ENCODE peak calls at places on chromosomes 3 and 15, in five cellular contexts. One of them, this sample, is unnamed.

GRCh38 chr3:147371771-147372340 is 34.5 kb downstream of the ZIC4 start:
- DNase-seq in dorsolateral prefrontal cortex: no peak
- DNase-seq in fibroblast of pulmonary artery: no peak
- DNase-seq in stimulated activated CD8-positive, alpha-beta memory T cell treated with anti-CD3 and anti-CD28 coated beads, Interleukin-7, amount 100 ng/mL, for 24 hours: no peak
- DNase-seq in activated CD4-positive, alpha-beta T cell treated with anti-CD3 and anti-CD28 coated beads for 36 hours: no peak
- DNase-seq in this sample: no peak

GRCh38 chr3:183114374-183114773 is 15.1 kb upstream of the MCCC1 start:
- DNase-seq in dorsolateral prefrontal cortex: no peak
- DNase-seq in fibroblast of pulmonary artery: no peak
- DNase-seq in stimulated activated CD8-positive, alpha-beta memory T cell treated with anti-CD3 and anti-CD28 coated beads, Interleukin-7, amount 100 ng/mL, for 24 hours: no peak
- DNase-seq in activated CD4-positive, alpha-beta T cell treated with anti-CD3 and anti-CD28 coated beads for 36 hours: no peak
- DNase-seq in this sample: no peak

GRCh38 chr3:180294282-180295027 is 257.7 kb upstream of the PEX5L start:
- DNase-seq in dorsolateral prefrontal cortex: no peak
- DNase-seq in fibroblast of pulmonary artery: no peak
- DNase-seq in stimulated activated CD8-positive, alpha-beta memory T cell treated with anti-CD3 and anti-CD28 coated beads, Interleukin-7, amount 100 ng/mL, for 24 hours: no peak
- DNase-seq in activated CD4-positive, alpha-beta T cell treated with anti-CD3 and anti-CD28 coated beads for 36 hours: no peak
- DNase-seq in this sample: no peak

GRCh38 chr3:13823692-13824091 is 56.2 kb downstream of the WNT7A start:
- DNase-seq in dorsolateral prefrontal cortex: no peak
- DNase-seq in fibroblast of pulmonary artery: no peak
- DNase-seq in stimulated activated CD8-positive, alpha-beta memory T cell treated with anti-CD3 and anti-CD28 coated beads, Interleukin-7, amount 100 ng/mL, for 24 hours: no peak
- DNase-seq in activated CD4-positive, alpha-beta T cell treated with anti-CD3 and anti-CD28 coated beads for 36 hours: no peak
- DNase-seq in this sample: no peak

GRCh38 chr3:141362736-141363135 is 5.6 kb upstream of the ZBTB38 start:
- DNase-seq in dorsolateral prefrontal cortex: no peak
- DNase-seq in fibroblast of pulmonary artery: no peak
- DNase-seq in stimulated activated CD8-positive, alpha-beta memory T cell treated with anti-CD3 and anti-CD28 coated beads, Interleukin-7, amount 100 ng/mL, for 24 hours: no peak
- DNase-seq in activated CD4-positive, alpha-beta T cell treated with anti-CD3 and anti-CD28 coated beads for 36 hours: no peak
- DNase-seq in this sample: no peak

GRCh38 chr3:122014741-122015140 is 7.3 kb downstream of the ILDR1 start:
- DNase-seq in dorsolateral prefrontal cortex: no peak
- DNase-seq in fibroblast of pulmonary artery: no peak
- DNase-seq in stimulated activated CD8-positive, alpha-beta memory T cell treated with anti-CD3 and anti-CD28 coated beads, Interleukin-7, amount 100 ng/mL, for 24 hours: no peak
- DNase-seq in activated CD4-positive, alpha-beta T cell treated with anti-CD3 and anti-CD28 coated beads for 36 hours: peak
- DNase-seq in this sample: no peak

GRCh38 chr3:177300842-177301241 is 103.6 kb upstream of the TBL1XR1 start:
- DNase-seq in dorsolateral prefrontal cortex: no peak
- DNase-seq in fibroblast of pulmonary artery: no peak
- DNase-seq in stimulated activated CD8-positive, alpha-beta memory T cell treated with anti-CD3 and anti-CD28 coated beads, Interleukin-7, amount 100 ng/mL, for 24 hours: no peak
- DNase-seq in activated CD4-positive, alpha-beta T cell treated with anti-CD3 and anti-CD28 coated beads for 36 hours: no peak
- DNase-seq in this sample: no peak

GRCh38 chr3:8622873-8623725 is 21.5 kb downstream of the SSUH2 start:
- DNase-seq in dorsolateral prefrontal cortex: peak
- DNase-seq in fibroblast of pulmonary artery: peak
- DNase-seq in stimulated activated CD8-positive, alpha-beta memory T cell treated with anti-CD3 and anti-CD28 coated beads, Interleukin-7, amount 100 ng/mL, for 24 hours: no peak
- DNase-seq in activated CD4-positive, alpha-beta T cell treated with anti-CD3 and anti-CD28 coated beads for 36 hours: peak
- DNase-seq in this sample: peak

GRCh38 chr3:182133752-182134151 is 422.0 kb downstream of the SOX2 start:
- DNase-seq in dorsolateral prefrontal cortex: no peak
- DNase-seq in fibroblast of pulmonary artery: no peak
- DNase-seq in stimulated activated CD8-positive, alpha-beta memory T cell treated with anti-CD3 and anti-CD28 coated beads, Interleukin-7, amount 100 ng/mL, for 24 hours: no peak
- DNase-seq in activated CD4-positive, alpha-beta T cell treated with anti-CD3 and anti-CD28 coated beads for 36 hours: no peak
- DNase-seq in this sample: no peak

GRCh38 chr3:66179813-66180212 is 41.0 kb upstream of the SLC25A26 start:
- DNase-seq in dorsolateral prefrontal cortex: no peak
- DNase-seq in fibroblast of pulmonary artery: peak
- DNase-seq in stimulated activated CD8-positive, alpha-beta memory T cell treated with anti-CD3 and anti-CD28 coated beads, Interleukin-7, amount 100 ng/mL, for 24 hours: no peak
- DNase-seq in activated CD4-positive, alpha-beta T cell treated with anti-CD3 and anti-CD28 coated beads for 36 hours: no peak
- DNase-seq in this sample: no peak

GRCh38 chr3:49399467-49399866 is 12.3 kb downstream of the RHOA start:
- DNase-seq in dorsolateral prefrontal cortex: no peak
- DNase-seq in fibroblast of pulmonary artery: no peak
- DNase-seq in stimulated activated CD8-positive, alpha-beta memory T cell treated with anti-CD3 and anti-CD28 coated beads, Interleukin-7, amount 100 ng/mL, for 24 hours: no peak
- DNase-seq in activated CD4-positive, alpha-beta T cell treated with anti-CD3 and anti-CD28 coated beads for 36 hours: no peak
- DNase-seq in this sample: no peak

GRCh38 chr15:73794501-73795133 is 41.5 kb upstream of the INSYN1 start:
- DNase-seq in dorsolateral prefrontal cortex: no peak
- DNase-seq in fibroblast of pulmonary artery: peak
- DNase-seq in stimulated activated CD8-positive, alpha-beta memory T cell treated with anti-CD3 and anti-CD28 coated beads, Interleukin-7, amount 100 ng/mL, for 24 hours: no peak
- DNase-seq in activated CD4-positive, alpha-beta T cell treated with anti-CD3 and anti-CD28 coated beads for 36 hours: no peak
- DNase-seq in this sample: no peak

GRCh38 chr3:108477511-108478147 is 32.8 kb downstream of the MYH15 start:
- DNase-seq in dorsolateral prefrontal cortex: peak
- DNase-seq in fibroblast of pulmonary artery: peak
- DNase-seq in stimulated activated CD8-positive, alpha-beta memory T cell treated with anti-CD3 and anti-CD28 coated beads, Interleukin-7, amount 100 ng/mL, for 24 hours: peak
- DNase-seq in activated CD4-positive, alpha-beta T cell treated with anti-CD3 and anti-CD28 coated beads for 36 hours: peak
- DNase-seq in this sample: peak

GRCh38 chr15:82986442-82986780 is 401 bp downstream of the RAMAC start:
- DNase-seq in dorsolateral prefrontal cortex: no peak
- DNase-seq in fibroblast of pulmonary artery: no peak
- DNase-seq in stimulated activated CD8-positive, alpha-beta memory T cell treated with anti-CD3 and anti-CD28 coated beads, Interleukin-7, amount 100 ng/mL, for 24 hours: no peak
- DNase-seq in activated CD4-positive, alpha-beta T cell treated with anti-CD3 and anti-CD28 coated beads for 36 hours: peak
- DNase-seq in this sample: no peak

GRCh38 chr3:143171141-143171651 is 51.6 kb downstream of the CHST2 start:
- DNase-seq in dorsolateral prefrontal cortex: no peak
- DNase-seq in fibroblast of pulmonary artery: peak
- DNase-seq in stimulated activated CD8-positive, alpha-beta memory T cell treated with anti-CD3 and anti-CD28 coated beads, Interleukin-7, amount 100 ng/mL, for 24 hours: no peak
- DNase-seq in activated CD4-positive, alpha-beta T cell treated with anti-CD3 and anti-CD28 coated beads for 36 hours: no peak
- DNase-seq in this sample: peak

GRCh38 chr3:177652556-177653290 is 455.4 kb upstream of the TBL1XR1 start:
- DNase-seq in dorsolateral prefrontal cortex: no peak
- DNase-seq in fibroblast of pulmonary artery: no peak
- DNase-seq in stimulated activated CD8-positive, alpha-beta memory T cell treated with anti-CD3 and anti-CD28 coated beads, Interleukin-7, amount 100 ng/mL, for 24 hours: no peak
- DNase-seq in activated CD4-positive, alpha-beta T cell treated with anti-CD3 and anti-CD28 coated beads for 36 hours: no peak
- DNase-seq in this sample: no peak

GRCh38 chr15:62495670-62496328 is 330.7 kb upstream of the C2CD4B start:
- DNase-seq in dorsolateral prefrontal cortex: no peak
- DNase-seq in fibroblast of pulmonary artery: peak
- DNase-seq in stimulated activated CD8-positive, alpha-beta memory T cell treated with anti-CD3 and anti-CD28 coated beads, Interleukin-7, amount 100 ng/mL, for 24 hours: no peak
- DNase-seq in activated CD4-positive, alpha-beta T cell treated with anti-CD3 and anti-CD28 coated beads for 36 hours: no peak
- DNase-seq in this sample: peak

GRCh38 chr15:64911317-64912186 is at the start of gene ANKDD1A:
- DNase-seq in dorsolateral prefrontal cortex: peak
- DNase-seq in fibroblast of pulmonary artery: peak
- DNase-seq in stimulated activated CD8-positive, alpha-beta memory T cell treated with anti-CD3 and anti-CD28 coated beads, Interleukin-7, amount 100 ng/mL, for 24 hours: peak
- DNase-seq in activated CD4-positive, alpha-beta T cell treated with anti-CD3 and anti-CD28 coated beads for 36 hours: peak
- DNase-seq in this sample: peak

GRCh38 chr15:70023769-70024491 is 73.8 kb downstream of the TLE3 start:
- DNase-seq in dorsolateral prefrontal cortex: no peak
- DNase-seq in fibroblast of pulmonary artery: peak
- DNase-seq in stimulated activated CD8-positive, alpha-beta memory T cell treated with anti-CD3 and anti-CD28 coated beads, Interleukin-7, amount 100 ng/mL, for 24 hours: no peak
- DNase-seq in activated CD4-positive, alpha-beta T cell treated with anti-CD3 and anti-CD28 coated beads for 36 hours: no peak
- DNase-seq in this sample: peak

GRCh38 chr15:72135719-72136118 is 17.5 kb downstream of the SENP8 start:
- DNase-seq in dorsolateral prefrontal cortex: no peak
- DNase-seq in fibroblast of pulmonary artery: no peak
- DNase-seq in stimulated activated CD8-positive, alpha-beta memory T cell treated with anti-CD3 and anti-CD28 coated beads, Interleukin-7, amount 100 ng/mL, for 24 hours: no peak
- DNase-seq in activated CD4-positive, alpha-beta T cell treated with anti-CD3 and anti-CD28 coated beads for 36 hours: no peak
- DNase-seq in this sample: peak

GRCh38 chr3:32325957-32326356 is 65.7 kb upstream of the CMTM7 start:
- DNase-seq in dorsolateral prefrontal cortex: peak
- DNase-seq in fibroblast of pulmonary artery: no peak
- DNase-seq in stimulated activated CD8-positive, alpha-beta memory T cell treated with anti-CD3 and anti-CD28 coated beads, Interleukin-7, amount 100 ng/mL, for 24 hours: no peak
- DNase-seq in activated CD4-positive, alpha-beta T cell treated with anti-CD3 and anti-CD28 coated beads for 36 hours: no peak
- DNase-seq in this sample: no peak

GRCh38 chr3:2156244-2156847 is 57.7 kb downstream of the CNTN4 start:
- DNase-seq in dorsolateral prefrontal cortex: no peak
- DNase-seq in fibroblast of pulmonary artery: no peak
- DNase-seq in stimulated activated CD8-positive, alpha-beta memory T cell treated with anti-CD3 and anti-CD28 coated beads, Interleukin-7, amount 100 ng/mL, for 24 hours: no peak
- DNase-seq in activated CD4-positive, alpha-beta T cell treated with anti-CD3 and anti-CD28 coated beads for 36 hours: peak
- DNase-seq in this sample: no peak

GRCh38 chr3:135458539-135458938 is 507.0 kb upstream of the PPP2R3A start:
- DNase-seq in dorsolateral prefrontal cortex: no peak
- DNase-seq in fibroblast of pulmonary artery: no peak
- DNase-seq in stimulated activated CD8-positive, alpha-beta memory T cell treated with anti-CD3 and anti-CD28 coated beads, Interleukin-7, amount 100 ng/mL, for 24 hours: no peak
- DNase-seq in activated CD4-positive, alpha-beta T cell treated with anti-CD3 and anti-CD28 coated beads for 36 hours: no peak
- DNase-seq in this sample: no peak

GRCh38 chr3:101926594-101927105 is 77.3 kb downstream of the NFKBIZ start:
- DNase-seq in dorsolateral prefrontal cortex: no peak
- DNase-seq in fibroblast of pulmonary artery: peak
- DNase-seq in stimulated activated CD8-positive, alpha-beta memory T cell treated with anti-CD3 and anti-CD28 coated beads, Interleukin-7, amount 100 ng/mL, for 24 hours: no peak
- DNase-seq in activated CD4-positive, alpha-beta T cell treated with anti-CD3 and anti-CD28 coated beads for 36 hours: no peak
- DNase-seq in this sample: no peak

GRCh38 chr3:152769523-152769922 is 65.4 kb upstream of the P2RY1 start:
- DNase-seq in dorsolateral prefrontal cortex: no peak
- DNase-seq in fibroblast of pulmonary artery: peak
- DNase-seq in stimulated activated CD8-positive, alpha-beta memory T cell treated with anti-CD3 and anti-CD28 coated beads, Interleukin-7, amount 100 ng/mL, for 24 hours: no peak
- DNase-seq in activated CD4-positive, alpha-beta T cell treated with anti-CD3 and anti-CD28 coated beads for 36 hours: no peak
- DNase-seq in this sample: peak

GRCh38 chr3:12824299-12824698 is 17.1 kb downstream of the RPL32 start:
- DNase-seq in dorsolateral prefrontal cortex: no peak
- DNase-seq in fibroblast of pulmonary artery: no peak
- DNase-seq in stimulated activated CD8-positive, alpha-beta memory T cell treated with anti-CD3 and anti-CD28 coated beads, Interleukin-7, amount 100 ng/mL, for 24 hours: no peak
- DNase-seq in activated CD4-positive, alpha-beta T cell treated with anti-CD3 and anti-CD28 coated beads for 36 hours: no peak
- DNase-seq in this sample: no peak

GRCh38 chr15:63752075-63752684 is 81.6 kb downstream of the HERC1 start:
- DNase-seq in dorsolateral prefrontal cortex: no peak
- DNase-seq in fibroblast of pulmonary artery: peak
- DNase-seq in stimulated activated CD8-positive, alpha-beta memory T cell treated with anti-CD3 and anti-CD28 coated beads, Interleukin-7, amount 100 ng/mL, for 24 hours: no peak
- DNase-seq in activated CD4-positive, alpha-beta T cell treated with anti-CD3 and anti-CD28 coated beads for 36 hours: peak
- DNase-seq in this sample: peak

GRCh38 chr3:78899846-78900245 is 868.0 kb downstream of the ROBO1 start:
- DNase-seq in dorsolateral prefrontal cortex: no peak
- DNase-seq in fibroblast of pulmonary artery: no peak
- DNase-seq in stimulated activated CD8-positive, alpha-beta memory T cell treated with anti-CD3 and anti-CD28 coated beads, Interleukin-7, amount 100 ng/mL, for 24 hours: no peak
- DNase-seq in activated CD4-positive, alpha-beta T cell treated with anti-CD3 and anti-CD28 coated beads for 36 hours: no peak
- DNase-seq in this sample: no peak

GRCh38 chr3:171491412-171491811 is 31.2 kb upstream of the TNIK start:
- DNase-seq in dorsolateral prefrontal cortex: no peak
- DNase-seq in fibroblast of pulmonary artery: no peak
- DNase-seq in stimulated activated CD8-positive, alpha-beta memory T cell treated with anti-CD3 and anti-CD28 coated beads, Interleukin-7, amount 100 ng/mL, for 24 hours: no peak
- DNase-seq in activated CD4-positive, alpha-beta T cell treated with anti-CD3 and anti-CD28 coated beads for 36 hours: no peak
- DNase-seq in this sample: no peak

GRCh38 chr3:70392227-70392626 is 79.8 kb upstream of the MDFIC2 start:
- DNase-seq in dorsolateral prefrontal cortex: no peak
- DNase-seq in fibroblast of pulmonary artery: no peak
- DNase-seq in stimulated activated CD8-positive, alpha-beta memory T cell treated with anti-CD3 and anti-CD28 coated beads, Interleukin-7, amount 100 ng/mL, for 24 hours: no peak
- DNase-seq in activated CD4-positive, alpha-beta T cell treated with anti-CD3 and anti-CD28 coated beads for 36 hours: no peak
- DNase-seq in this sample: no peak

GRCh38 chr15:66650433-66650832 is 51.6 kb upstream of the SMAD6 start:
- DNase-seq in dorsolateral prefrontal cortex: no peak
- DNase-seq in fibroblast of pulmonary artery: no peak
- DNase-seq in stimulated activated CD8-positive, alpha-beta memory T cell treated with anti-CD3 and anti-CD28 coated beads, Interleukin-7, amount 100 ng/mL, for 24 hours: no peak
- DNase-seq in activated CD4-positive, alpha-beta T cell treated with anti-CD3 and anti-CD28 coated beads for 36 hours: no peak
- DNase-seq in this sample: no peak

GRCh38 chr3:197344582-197345318 is 46.3 kb upstream of the DLG1 start:
- DNase-seq in dorsolateral prefrontal cortex: no peak
- DNase-seq in fibroblast of pulmonary artery: no peak
- DNase-seq in stimulated activated CD8-positive, alpha-beta memory T cell treated with anti-CD3 and anti-CD28 coated beads, Interleukin-7, amount 100 ng/mL, for 24 hours: no peak
- DNase-seq in activated CD4-positive, alpha-beta T cell treated with anti-CD3 and anti-CD28 coated beads for 36 hours: no peak
- DNase-seq in this sample: no peak

GRCh38 chr3:187291001-187291511 is 481 bp downstream of the MASP1 start:
- DNase-seq in dorsolateral prefrontal cortex: no peak
- DNase-seq in fibroblast of pulmonary artery: peak
- DNase-seq in stimulated activated CD8-positive, alpha-beta memory T cell treated with anti-CD3 and anti-CD28 coated beads, Interleukin-7, amount 100 ng/mL, for 24 hours: no peak
- DNase-seq in activated CD4-positive, alpha-beta T cell treated with anti-CD3 and anti-CD28 coated beads for 36 hours: no peak
- DNase-seq in this sample: peak

This sample was measured in adipocyte.